ENCODE peak calls at places on chromosomes 13 and 19, in four cellular contexts. One of them, this sample, is unnamed.

GRCh38 chr13:78323040-78323439 is 280.3 kb downstream of the POU4F1 start:
- DNase-seq in neural crest cell: no peak
- DNase-seq in T-helper 2 cell: no peak
- DNase-seq in D341Med: no peak
- DNase-seq in this sample: no peak

GRCh38 chr19:39078436-39079200 is 5.5 kb upstream of the ACP7 start:
- DNase-seq in neural crest cell: no peak
- DNase-seq in T-helper 2 cell: no peak
- DNase-seq in D341Med: no peak
- DNase-seq in this sample: no peak

GRCh38 chr13:25171517-25172302 is at the start of gene AMER2:
- DNase-seq in neural crest cell: peak
- DNase-seq in T-helper 2 cell: no peak
- DNase-seq in D341Med: peak
- DNase-seq in this sample: no peak

GRCh38 chr19:42427313-42427712 is at the start of gene LIPE:
- DNase-seq in neural crest cell: no peak
- DNase-seq in T-helper 2 cell: no peak
- DNase-seq in D341Med: no peak
- DNase-seq in this sample: no peak

GRCh38 chr13:106691861-106692260 is 123.9 kb upstream of the ARGLU1 start:
- DNase-seq in neural crest cell: no peak
- DNase-seq in T-helper 2 cell: no peak
- DNase-seq in D341Med: no peak
- DNase-seq in this sample: no peak

GRCh38 chr19:10214784-10215183 is 16.3 kb downstream of the S1PR2 start:
- DNase-seq in neural crest cell: no peak
- DNase-seq in T-helper 2 cell: no peak
- DNase-seq in D341Med: no peak
- DNase-seq in this sample: no peak

GRCh38 chr13:31896427-31896826 is 135.1 kb upstream of the FRY start:
- DNase-seq in neural crest cell: no peak
- DNase-seq in T-helper 2 cell: no peak
- DNase-seq in D341Med: no peak
- DNase-seq in this sample: no peak

GRCh38 chr13:31001647-31002046 is 69.2 kb downstream of the TEX26 start:
- DNase-seq in neural crest cell: no peak
- DNase-seq in T-helper 2 cell: no peak
- DNase-seq in D341Med: no peak
- DNase-seq in this sample: no peak

GRCh38 chr13:52104624-52105023 is 24.2 kb downstream of the NEK5 start:
- DNase-seq in neural crest cell: no peak
- DNase-seq in T-helper 2 cell: no peak
- DNase-seq in D341Med: no peak
- DNase-seq in this sample: no peak

GRCh38 chr13:70932511-70932910 is 824.3 kb upstream of the KLHL1 start:
- DNase-seq in neural crest cell: no peak
- DNase-seq in T-helper 2 cell: no peak
- DNase-seq in D341Med: no peak
- DNase-seq in this sample: no peak

GRCh38 chr19:29598496-29598895 is 7.6 kb upstream of the POP4 start:
- DNase-seq in neural crest cell: no peak
- DNase-seq in T-helper 2 cell: no peak
- DNase-seq in D341Med: no peak
- DNase-seq in this sample: no peak

GRCh38 chr19:27774827-27775226 is 1438.1 kb downstream of the UQCRFS1 start:
- DNase-seq in neural crest cell: no peak
- DNase-seq in T-helper 2 cell: no peak
- DNase-seq in D341Med: no peak
- DNase-seq in this sample: no peak

GRCh38 chr19:32165176-32165575 is 180.2 kb upstream of the ZNF507 start:
- DNase-seq in neural crest cell: no peak
- DNase-seq in T-helper 2 cell: no peak
- DNase-seq in D341Med: peak
- DNase-seq in this sample: no peak

This sample was measured in CD4-positive, alpha-beta T cell.